ENCODE peak calls at places on chromosomes 13 and 19, in five cellular contexts. V is activated naive CD8-positive, alpha-beta T cell treated with anti-CD3 and anti-CD28 coated beads, Interleukin-2, amount 50 U/mL, for 16 hours; W is HT1080; L is fibroblast of mammary gland; I is stimulated activated naive CD8-positive, alpha-beta T cell treated with anti-CD3 and anti-CD28 coated beads, Interleukin-15, Interleukin-2, amounts not matched to agents 100 U/mL and 50 U/mL, for 24 hours. N is an unnamed sample.

GRCh38 chr19:42242071-42242511 is 311 bp downstream of the GSK3A start:
- DNase-seq in L (no peak), V (no peak), W (no peak), I (no peak), N (no peak)

GRCh38 chr19:28422791-28423650 is 789.9 kb downstream of the UQCRFS1 start:
- DNase-seq in V (no peak), L (no peak), I (no peak), W (no peak), N (no peak)

GRCh38 chr19:35780717-35781116 is 5.4 kb downstream of the ARHGAP33 start:
- DNase-seq in L (no peak), V (no peak), W (no peak), I (no peak), N (no peak)

GRCh38 chr19:43540381-43540780 is 7.4 kb downstream of the ZNF575 start:
- DNase-seq in W (no peak), V (no peak), L (no peak), I (no peak), N (no peak)

GRCh38 chr13:105377452-105377851 is 1158.0 kb downstream of the EFNB2 start:
- DNase-seq in I (no peak), L (no peak), W (no peak), V (no peak), N (no peak)

GRCh38 chr13:28744656-28745055 is 25.9 kb upstream of the SLC46A3 start:
- DNase-seq in W (no peak), L (no peak), I (no peak), V (no peak), N (no peak)

GRCh38 chr19:35123573-35123972 is 8.0 kb downstream of the FXYD3 start:
- DNase-seq in V (no peak), L (no peak), I (no peak), W (no peak), N (peak; percentile 96)

GRCh38 chr19:4089400-4089908 is 22.8 kb upstream of the ZBTB7A start:
- DNase-seq in L (no peak), I (peak; percentile 77), V (no peak), W (no peak), N (no peak)

GRCh38 chr19:48614436-48615144 is at the start of gene FAM83E:
- DNase-seq in V (no peak), L (no peak), W (no peak), I (peak; percentile 44), N (peak; percentile 90)

GRCh38 chr19:6822311-6822670 is 49.8 kb downstream of the VAV1 start:
- DNase-seq in W (no peak), I (no peak), V (no peak), L (no peak), N (no peak)

GRCh38 chr19:53037101-53038097 is 7.1 kb upstream of the ERVV-2 start:
- DNase-seq in V (no peak), L (peak; percentile 40), W (peak; percentile 21), I (peak; percentile 10), N (no peak)

GRCh38 chr13:112891477-112892401 is 77.3 kb upstream of the MCF2L start:
- DNase-seq in V (no peak), W (no peak), L (no peak), I (no peak), N (no peak)

GRCh38 chr19:5075603-5076002 is 106.7 kb downstream of the KDM4B start:
- DNase-seq in L (no peak), W (no peak), V (no peak), I (peak; percentile 24), N (no peak)

GRCh38 chr19:13723206-13723605 is 41.1 kb upstream of the MRI1 start:
- DNase-seq in L (peak; percentile 40), W (no peak), V (no peak), I (no peak), N (peak; percentile 48)

GRCh38 chr19:15265849-15266248 is 33.6 kb upstream of the EPHX3 start:
- DNase-seq in L (peak; percentile 98), V (no peak), I (no peak), W (peak; percentile 87), N (peak; percentile 97)

GRCh38 chr13:27336005-27336673 is 65.5 kb downstream of the RASL11A start:
- DNase-seq in W (no peak), I (no peak), V (no peak), L (peak; percentile 63), N (no peak)

GRCh38 chr13:34207334-34207733 is 389.4 kb downstream of the RFC3 start:
- DNase-seq in L (peak; percentile 82), I (no peak), V (no peak), W (peak; percentile 76), N (peak; percentile 33)

GRCh38 chr13:30569901-30570576 is 47.7 kb upstream of the USPL1 start:
- DNase-seq in L (peak; percentile 98), V (no peak), I (no peak), W (peak; percentile 95), N (peak; percentile 92)

GRCh38 chr13:109669956-109670355 is 116.4 kb downstream of the IRS2 start:
- DNase-seq in V (no peak), I (no peak), W (no peak), L (no peak), N (no peak)

N was measured in MCF 10A.